ENCODE peak calls at places on chromosome 17, in five cellular contexts. Y, K, C, G and R are unnamed samples.

GRCh38 chr17:12320286-12320685 is 299.6 kb downstream of the MAP2K4 start:
- DNase-seq in Y (no peak), K (no peak), C (no peak), G (no peak), R (no peak)

GRCh38 chr17:56765449-56765848 is 68.3 kb downstream of the C17orf67 start:
- DNase-seq in Y (no peak), K (no peak), C (no peak), G (no peak), R (no peak)

GRCh38 chr17:83098241-83099085 is 19.1 kb downstream of the METRNL start:
- DNase-seq in Y (no peak), K (no peak), C (no peak), G (no peak), R (no peak)

GRCh38 chr17:74380086-74380958 is 13.0 kb downstream of the GPR142 start:
- DNase-seq in Y (no peak), K (no peak), C (no peak), G (no peak), R (no peak)

GRCh38 chr17:7250655-7251329 is 742 bp downstream of the CTDNEP1 start:
- DNase-seq in Y (no peak), K (no peak), C (no peak), G (no peak), R (peak)

GRCh38 chr17:4417129-4417667 is 16.5 kb upstream of the SPNS3 start:
- DNase-seq in Y (no peak), K (no peak), C (no peak), G (no peak), R (no peak)

GRCh38 chr17:42879596-42879985 is 21.0 kb upstream of the G6PC1 start:
- DNase-seq in Y (no peak), K (no peak), C (no peak), G (no peak), R (no peak)

GRCh38 chr17:9676742-9677387 is 31.5 kb downstream of the USP43 start:
- DNase-seq in Y (no peak), K (peak), C (no peak), G (no peak), R (no peak)

GRCh38 chr17:44137891-44138709 is 3.6 kb upstream of the HROB start:
- DNase-seq in Y (peak), K (peak), C (peak), G (peak), R (peak)

GRCh38 chr17:45984368-45984767 is 14.7 kb upstream of the STH start:
- DNase-seq in Y (no peak), K (no peak), C (no peak), G (no peak), R (no peak)

GRCh38 chr17:21680366-21680765 is 12.0 kb upstream of the KCNJ18 start:
- DNase-seq in Y (no peak), K (no peak), C (no peak), G (no peak), R (no peak)

GRCh38 chr17:13297198-13297597 is 279.4 kb upstream of the ELAC2 start:
- DNase-seq in Y (no peak), K (no peak), C (no peak), G (peak), R (no peak)